ENCODE peak calls at places on chromosomes 12 and 14, in seven cellular contexts. R is ELR; B is lower lobe of right lung; C is stomach; X is hypothalamus; I is amniotic stem cell; D is activated effector memory CD4-positive, alpha-beta T cell treated with anti-CD3 and anti-CD28 coated beads, Interleukin-2, amount 50 U/mL, for 16 hours. L is an unnamed sample.

GRCh38 chr12:10554228-10554970 is 48.7 kb downstream of the EIF2S3B start:
- DNase-seq in I (no peak), C (no peak), B (no peak), R (no peak), D (no peak), X (no peak), L (no peak)

GRCh38 chr12:47770086-47770726 is 2.8 kb upstream of the SLC48A1 start:
- DNase-seq in I (no peak), R (peak), C (no peak), D (no peak), B (peak), X (no peak), L (no peak)

GRCh38 chr14:89911018-89911919 is 43.3 kb downstream of the EFCAB11 start:
- DNase-seq in I (peak), D (no peak), X (peak), R (peak), B (no peak), C (peak), L (no peak)

GRCh38 chr12:97292588-97292987 is 170.0 kb upstream of the RMST start:
- DNase-seq in C (no peak), B (no peak), I (no peak), X (no peak), D (no peak), R (no peak), L (no peak)

GRCh38 chr14:90827919-90828610 is 11.8 kb upstream of the TTC7B start:
- DNase-seq in B (peak), X (peak), C (peak), I (peak), R (peak), D (peak), L (peak)

GRCh38 chr12:9106610-9107541 is 8.8 kb downstream of the A2M start:
- DNase-seq in X (no peak), I (no peak), R (no peak), D (no peak), C (no peak), B (no peak), L (no peak)

GRCh38 chr12:104575442-104575841 is 118.7 kb downstream of the CHST11 start:
- DNase-seq in X (no peak), R (no peak), D (no peak), I (no peak), C (no peak), B (no peak), L (no peak)

GRCh38 chr12:6764011-6764828 is 1.9 kb upstream of the PTMS start:
- DNase-seq in X (peak), B (peak), I (peak), R (peak), C (peak), D (peak), L (peak)

GRCh38 chr14:69931960-69932359 is 52.7 kb downstream of the SMOC1 start:
- DNase-seq in B (no peak), C (no peak), R (no peak), I (no peak), D (no peak), X (no peak), L (no peak)

GRCh38 chr12:3632256-3633240 is 120.4 kb downstream of the CRACR2A start:
- DNase-seq in I (no peak), C (no peak), B (no peak), X (no peak), D (peak), R (peak), L (no peak)

GRCh38 chr12:49873361-49873934 is 30.3 kb downstream of the FAIM2 start:
- DNase-seq in R (peak), I (no peak), D (peak), C (peak), B (no peak), X (no peak), L (no peak)

L was measured in breast epithelium.